ENCODE peak calls at places on chromosomes 11 and 22, in ten cellular contexts. One of them, this sample, is unnamed. For H3K4me1, the result is how much of the 10 kb centered on the place peaks cover.

GRCh38 chr22:50363411-50364194 is 20.5 kb downstream of the PPP6R2 start:
- DNase-seq in MM.1S: no peak
- DNase-seq in left ventricle myocardium inferior: no peak
- DNase-seq in mammary epithelial cell: no peak
- DNase-seq in mesendoderm: no peak
- DNase-seq in cardiac muscle cell: no peak
- DNase-seq in SJSA1: no peak
- DNase-seq in CD8-positive, alpha-beta memory T cell: no peak
- DNase-seq in PC-3: no peak
- DNase-seq in neural progenitor cell: no peak
- DNase-seq in this sample: no peak

GRCh38 chr11:123590296-123590912 is 64.0 kb downstream of the SCN3B start:
- DNase-seq in PC-3: peak
- DNase-seq in SJSA1: peak
- DNase-seq in MM.1S: no peak
- DNase-seq in left ventricle myocardium inferior: no peak
- DNase-seq in mesendoderm: no peak
- DNase-seq in cardiac muscle cell: peak
- DNase-seq in mammary epithelial cell: peak
- DNase-seq in CD8-positive, alpha-beta memory T cell: no peak
- DNase-seq in neural progenitor cell: no peak
- DNase-seq in this sample: peak

GRCh38 chr11:62497132-62497915 is 49.3 kb downstream of the AHNAK start:
- DNase-seq in left ventricle myocardium inferior: no peak
- DNase-seq in CD8-positive, alpha-beta memory T cell: no peak
- DNase-seq in cardiac muscle cell: peak
- DNase-seq in MM.1S: no peak
- DNase-seq in neural progenitor cell: peak
- DNase-seq in mesendoderm: peak
- DNase-seq in mammary epithelial cell: peak
- DNase-seq in SJSA1: peak
- DNase-seq in PC-3: peak
- DNase-seq in this sample: peak

GRCh38 chr22:41201146-41201545 is 4.0 kb upstream of the L3MBTL2 start:
- DNase-seq in MM.1S: no peak
- DNase-seq in PC-3: no peak
- DNase-seq in neural progenitor cell: no peak
- DNase-seq in SJSA1: no peak
- DNase-seq in mesendoderm: no peak
- DNase-seq in left ventricle myocardium inferior: no peak
- DNase-seq in mammary epithelial cell: no peak
- DNase-seq in CD8-positive, alpha-beta memory T cell: no peak
- DNase-seq in cardiac muscle cell: no peak
- DNase-seq in this sample: no peak

GRCh38 chr11:116895053-116895757 is 57.8 kb upstream of the APOA1 start:
- DNase-seq in mammary epithelial cell: no peak
- DNase-seq in mesendoderm: peak
- DNase-seq in cardiac muscle cell: peak
- DNase-seq in PC-3: no peak
- DNase-seq in MM.1S: no peak
- DNase-seq in CD8-positive, alpha-beta memory T cell: no peak
- DNase-seq in neural progenitor cell: peak
- DNase-seq in SJSA1: no peak
- DNase-seq in left ventricle myocardium inferior: no peak
- DNase-seq in this sample: no peak

GRCh38 chr11:44305643-44306468 is 4.1 kb downstream of the ALX4 start:
- DNase-seq in CD8-positive, alpha-beta memory T cell: no peak
- DNase-seq in SJSA1: peak
- DNase-seq in MM.1S: peak
- DNase-seq in mammary epithelial cell: no peak
- DNase-seq in left ventricle myocardium inferior: no peak
- DNase-seq in PC-3: no peak
- DNase-seq in cardiac muscle cell: no peak
- DNase-seq in mesendoderm: no peak
- DNase-seq in neural progenitor cell: peak
- DNase-seq in this sample: no peak

GRCh38 chr11:122775675-122776271 is 62.5 kb upstream of the CRTAM start:
- DNase-seq in CD8-positive, alpha-beta memory T cell: no peak
- DNase-seq in mammary epithelial cell: no peak
- DNase-seq in SJSA1: no peak
- DNase-seq in mesendoderm: no peak
- DNase-seq in PC-3: no peak
- DNase-seq in neural progenitor cell: no peak
- DNase-seq in cardiac muscle cell: no peak
- DNase-seq in MM.1S: no peak
- DNase-seq in left ventricle myocardium inferior: no peak
- DNase-seq in this sample: no peak

GRCh38 chr11:26286472-26287066 is 45.4 kb upstream of the ANO3 start:
- DNase-seq in PC-3: peak
- DNase-seq in CD8-positive, alpha-beta memory T cell: no peak
- DNase-seq in cardiac muscle cell: peak
- DNase-seq in left ventricle myocardium inferior: no peak
- DNase-seq in mesendoderm: peak
- DNase-seq in SJSA1: peak
- DNase-seq in mammary epithelial cell: peak
- DNase-seq in neural progenitor cell: peak
- DNase-seq in MM.1S: no peak
- DNase-seq in this sample: peak

GRCh38 chr11:19774817-19775600 is 62.4 kb downstream of the NAV2 start:
- DNase-seq in cardiac muscle cell: no peak
- DNase-seq in left ventricle myocardium inferior: no peak
- DNase-seq in mesendoderm: no peak
- DNase-seq in MM.1S: no peak
- DNase-seq in CD8-positive, alpha-beta memory T cell: no peak
- DNase-seq in SJSA1: no peak
- DNase-seq in PC-3: no peak
- DNase-seq in neural progenitor cell: no peak
- DNase-seq in mammary epithelial cell: no peak
- DNase-seq in this sample: no peak

GRCh38 chr11:21888814-21889213 is 304.1 kb upstream of the ANO5 start:
- DNase-seq in left ventricle myocardium inferior: no peak
- DNase-seq in MM.1S: no peak
- DNase-seq in SJSA1: no peak
- DNase-seq in PC-3: no peak
- DNase-seq in cardiac muscle cell: no peak
- DNase-seq in neural progenitor cell: no peak
- DNase-seq in mesendoderm: peak
- DNase-seq in CD8-positive, alpha-beta memory T cell: no peak
- DNase-seq in mammary epithelial cell: no peak
- DNase-seq in this sample: no peak

GRCh38 chr22:27489265-27489675 is 312.3 kb downstream of the MN1 start:
- DNase-seq in PC-3: peak
- DNase-seq in SJSA1: peak
- DNase-seq in left ventricle myocardium inferior: no peak
- DNase-seq in MM.1S: no peak
- DNase-seq in cardiac muscle cell: peak
- DNase-seq in CD8-positive, alpha-beta memory T cell: no peak
- DNase-seq in mesendoderm: no peak
- DNase-seq in mammary epithelial cell: no peak
- DNase-seq in neural progenitor cell: no peak
- DNase-seq in this sample: no peak

GRCh38 chr22:37190262-37190780 is 2.3 kb upstream of the C1QTNF6 start:
- DNase-seq in PC-3: peak
- DNase-seq in mesendoderm: no peak
- DNase-seq in SJSA1: no peak
- DNase-seq in cardiac muscle cell: no peak
- DNase-seq in CD8-positive, alpha-beta memory T cell: no peak
- DNase-seq in MM.1S: no peak
- DNase-seq in left ventricle myocardium inferior: no peak
- DNase-seq in mammary epithelial cell: peak
- DNase-seq in neural progenitor cell: no peak
- DNase-seq in this sample: no peak
- H3K4me1 ChIP-seq in PC-3: half or more
- H3K4me1 ChIP-seq in mesendoderm: under half
- H3K4me1 ChIP-seq in SJSA1: under half
- H3K4me1 ChIP-seq in cardiac muscle cell: under half
- H3K4me1 ChIP-seq in CD8-positive, alpha-beta memory T cell: half or more
- H3K4me1 ChIP-seq in MM.1S: under half
- H3K4me1 ChIP-seq in left ventricle myocardium inferior: half or more
- H3K4me1 ChIP-seq in mammary epithelial cell: under half
- H3K4me1 ChIP-seq in neural progenitor cell: under half
- H3K4me1 ChIP-seq in this sample: under half

GRCh38 chr11:66800720-66801428 is 42.4 kb upstream of the RCE1 start:
- DNase-seq in neural progenitor cell: no peak
- DNase-seq in MM.1S: peak
- DNase-seq in mammary epithelial cell: no peak
- DNase-seq in cardiac muscle cell: no peak
- DNase-seq in mesendoderm: no peak
- DNase-seq in SJSA1: no peak
- DNase-seq in left ventricle myocardium inferior: no peak
- DNase-seq in CD8-positive, alpha-beta memory T cell: no peak
- DNase-seq in PC-3: no peak
- DNase-seq in this sample: no peak
- H3K4me1 ChIP-seq in neural progenitor cell: under half
- H3K4me1 ChIP-seq in MM.1S: under half
- H3K4me1 ChIP-seq in mammary epithelial cell: under half
- H3K4me1 ChIP-seq in cardiac muscle cell: under half
- H3K4me1 ChIP-seq in mesendoderm: under half
- H3K4me1 ChIP-seq in SJSA1: under half
- H3K4me1 ChIP-seq in left ventricle myocardium inferior: under half
- H3K4me1 ChIP-seq in CD8-positive, alpha-beta memory T cell: under half
- H3K4me1 ChIP-seq in PC-3: under half
- H3K4me1 ChIP-seq in this sample: under half

GRCh38 chr11:35143509-35144102 is 4.6 kb downstream of the CD44 start:
- DNase-seq in SJSA1: no peak
- DNase-seq in left ventricle myocardium inferior: no peak
- DNase-seq in mammary epithelial cell: peak
- DNase-seq in cardiac muscle cell: no peak
- DNase-seq in CD8-positive, alpha-beta memory T cell: no peak
- DNase-seq in mesendoderm: no peak
- DNase-seq in neural progenitor cell: no peak
- DNase-seq in PC-3: no peak
- DNase-seq in MM.1S: no peak
- DNase-seq in this sample: no peak
- H3K4me1 ChIP-seq in SJSA1: half or more
- H3K4me1 ChIP-seq in left ventricle myocardium inferior: under half
- H3K4me1 ChIP-seq in mammary epithelial cell: half or more
- H3K4me1 ChIP-seq in cardiac muscle cell: under half
- H3K4me1 ChIP-seq in CD8-positive, alpha-beta memory T cell: half or more
- H3K4me1 ChIP-seq in mesendoderm: under half
- H3K4me1 ChIP-seq in neural progenitor cell: under half
- H3K4me1 ChIP-seq in PC-3: half or more
- H3K4me1 ChIP-seq in MM.1S: under half
- H3K4me1 ChIP-seq in this sample: under half

GRCh38 chr11:14081541-14082211 is 119.2 kb downstream of the SPON1 start:
- DNase-seq in MM.1S: no peak
- DNase-seq in mesendoderm: no peak
- DNase-seq in cardiac muscle cell: peak
- DNase-seq in PC-3: no peak
- DNase-seq in left ventricle myocardium inferior: no peak
- DNase-seq in neural progenitor cell: peak
- DNase-seq in SJSA1: peak
- DNase-seq in mammary epithelial cell: no peak
- DNase-seq in CD8-positive, alpha-beta memory T cell: no peak
- DNase-seq in this sample: no peak

GRCh38 chr11:14075679-14076078 is 113.2 kb downstream of the SPON1 start:
- DNase-seq in mesendoderm: peak
- DNase-seq in left ventricle myocardium inferior: no peak
- DNase-seq in MM.1S: no peak
- DNase-seq in PC-3: no peak
- DNase-seq in SJSA1: no peak
- DNase-seq in neural progenitor cell: no peak
- DNase-seq in CD8-positive, alpha-beta memory T cell: no peak
- DNase-seq in mammary epithelial cell: no peak
- DNase-seq in cardiac muscle cell: no peak
- DNase-seq in this sample: no peak

GRCh38 chr11:14082338-14082737 is 119.8 kb downstream of the SPON1 start:
- DNase-seq in CD8-positive, alpha-beta memory T cell: no peak
- DNase-seq in PC-3: no peak
- DNase-seq in mesendoderm: no peak
- DNase-seq in left ventricle myocardium inferior: no peak
- DNase-seq in SJSA1: peak
- DNase-seq in MM.1S: no peak
- DNase-seq in cardiac muscle cell: peak
- DNase-seq in neural progenitor cell: no peak
- DNase-seq in mammary epithelial cell: no peak
- DNase-seq in this sample: no peak

GRCh38 chr11:14075118-14075601 is 112.6 kb downstream of the SPON1 start:
- DNase-seq in neural progenitor cell: peak
- DNase-seq in PC-3: peak
- DNase-seq in mammary epithelial cell: peak
- DNase-seq in cardiac muscle cell: no peak
- DNase-seq in CD8-positive, alpha-beta memory T cell: peak
- DNase-seq in SJSA1: peak
- DNase-seq in left ventricle myocardium inferior: no peak
- DNase-seq in MM.1S: no peak
- DNase-seq in mesendoderm: peak
- DNase-seq in this sample: no peak

GRCh38 chr11:14078941-14079522 is 116.5 kb downstream of the SPON1 start:
- DNase-seq in PC-3: no peak
- DNase-seq in mesendoderm: no peak
- DNase-seq in mammary epithelial cell: no peak
- DNase-seq in cardiac muscle cell: peak
- DNase-seq in MM.1S: no peak
- DNase-seq in left ventricle myocardium inferior: no peak
- DNase-seq in neural progenitor cell: no peak
- DNase-seq in SJSA1: peak
- DNase-seq in CD8-positive, alpha-beta memory T cell: no peak
- DNase-seq in this sample: no peak
- H3K4me1 ChIP-seq in PC-3: under half
- H3K4me1 ChIP-seq in mesendoderm: under half
- H3K4me1 ChIP-seq in mammary epithelial cell: under half
- H3K4me1 ChIP-seq in cardiac muscle cell: under half
- H3K4me1 ChIP-seq in MM.1S: under half
- H3K4me1 ChIP-seq in left ventricle myocardium inferior: under half
- H3K4me1 ChIP-seq in neural progenitor cell: under half
- H3K4me1 ChIP-seq in SJSA1: half or more
- H3K4me1 ChIP-seq in CD8-positive, alpha-beta memory T cell: half or more
- H3K4me1 ChIP-seq in this sample: under half

DNA sequence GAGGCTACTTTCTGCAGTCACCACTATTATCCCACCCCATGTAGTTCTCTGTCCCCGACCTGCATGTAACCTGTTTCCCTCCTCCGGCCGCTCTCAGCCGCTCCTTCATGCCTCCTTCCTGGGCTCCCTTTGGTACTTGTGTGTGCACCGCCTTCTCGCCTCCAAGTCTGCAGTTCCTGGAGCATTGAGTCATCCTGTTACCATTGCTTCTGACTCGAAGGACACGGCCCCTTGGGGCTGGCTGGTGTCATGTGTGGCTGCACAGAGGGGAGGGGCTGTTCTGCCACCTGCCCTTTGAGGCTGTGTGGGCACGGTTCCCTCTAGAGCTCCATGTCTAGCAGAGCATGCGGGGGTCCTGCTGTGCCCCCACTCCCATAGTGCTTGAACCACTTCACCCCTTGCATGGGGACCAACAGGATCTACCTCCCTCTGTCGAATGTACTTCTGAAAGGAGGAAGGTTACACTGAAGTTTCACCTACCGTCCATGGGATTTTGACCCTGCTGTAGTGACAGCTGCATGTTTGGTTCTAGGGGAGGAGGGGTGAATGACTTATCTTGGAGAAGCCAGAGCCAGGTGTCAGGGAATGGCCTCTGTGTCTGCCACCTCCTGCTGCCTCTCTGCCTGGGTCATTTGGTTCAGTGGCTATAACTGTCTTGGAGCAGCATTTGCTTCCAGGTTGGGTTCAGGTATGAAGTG is 39.6 kb downstream of the BCR start:
- DNase-seq in MM.1S: no peak
- DNase-seq in mesendoderm: peak
- DNase-seq in left ventricle myocardium inferior: no peak
- DNase-seq in cardiac muscle cell: peak
- DNase-seq in PC-3: peak
- DNase-seq in mammary epithelial cell: peak
- DNase-seq in neural progenitor cell: no peak
- DNase-seq in CD8-positive, alpha-beta memory T cell: no peak
- DNase-seq in SJSA1: peak
- DNase-seq in this sample: no peak
- H3K4me1 ChIP-seq in MM.1S: under half
- H3K4me1 ChIP-seq in mesendoderm: under half
- H3K4me1 ChIP-seq in left ventricle myocardium inferior: half or more
- H3K4me1 ChIP-seq in cardiac muscle cell: under half
- H3K4me1 ChIP-seq in PC-3: under half
- H3K4me1 ChIP-seq in mammary epithelial cell: half or more
- H3K4me1 ChIP-seq in neural progenitor cell: under half
- H3K4me1 ChIP-seq in CD8-positive, alpha-beta memory T cell: half or more
- H3K4me1 ChIP-seq in SJSA1: half or more
- H3K4me1 ChIP-seq in this sample: under half